ENCODE peak calls at places on chromosomes 6 and 20, in seven cellular contexts. P is thoracic aorta, E is MCF 10A, J is choroid plexus epithelial cell, N is Peyer's patch, O is AG09319, G is epithelial cell of esophagus. T is an unnamed sample.

GRCh38 chr20:9200196-9200595 is 131.3 kb downstream of the PLCB4 start:
- DNase-seq in P (no peak), E (peak), J (peak), N (no peak), O (no peak), G (peak), T (no peak)

GRCh38 chr6:11700118-11700718 is 78.4 kb downstream of the ADTRP start:
- DNase-seq in P (no peak), E (peak), J (peak), N (no peak), O (peak), G (peak), T (no peak)

GRCh38 chr6:125102901-125103300 is 50.7 kb upstream of the TPD52L1 start:
- DNase-seq in P (no peak), E (peak), J (peak), N (no peak), O (peak), G (peak), T (no peak)

GRCh38 chr20:37230200-37230599 is 31.4 kb downstream of the GHRH start:
- DNase-seq in P (no peak), E (no peak), J (no peak), N (no peak), O (no peak), G (peak), T (no peak)

GRCh38 chr6:88780714-88781389 is 182.6 kb downstream of the RNGTT start:
- DNase-seq in P (peak), E (peak), J (peak), N (peak), O (peak), G (peak), T (no peak)

GRCh38 chr20:59006167-59006863 is 739 bp downstream of the CTSZ start:
- DNase-seq in P (no peak), E (peak), J (no peak), N (no peak), O (no peak), G (no peak), T (no peak)

GRCh38 chr6:126087456-126087855 is 101.1 kb downstream of the TRMT11 start:
- DNase-seq in P (no peak), E (no peak), J (no peak), N (no peak), O (no peak), G (no peak), T (no peak)

GRCh38 chr6:83442752-83443151 is 11.9 kb upstream of the ME1 start:
- DNase-seq in P (no peak), E (no peak), J (peak), N (no peak), O (no peak), G (peak), T (no peak)

GRCh38 chr20:36574278-36575065 is 1.1 kb downstream of the TGIF2 start:
- DNase-seq in P (no peak), E (peak), J (peak), N (peak), O (no peak), G (peak), T (peak)

GRCh38 chr6:118283759-118284158 is 264.3 kb upstream of the PLN start:
- DNase-seq in P (no peak), E (peak), J (peak), N (no peak), O (peak), G (peak), T (no peak)

GRCh38 chr6:26273673-26274595 is 91.1 kb upstream of the BTN3A2 start:
- DNase-seq in P (no peak), E (no peak), J (peak), N (peak), O (no peak), G (peak), T (no peak)

GRCh38 chr6:107443904-107444267 is 15.5 kb downstream of the PDSS2 start:
- DNase-seq in P (no peak), E (no peak), J (no peak), N (no peak), O (no peak), G (no peak), T (no peak)

GRCh38 chr20:1299522-1299921 is 29.4 kb downstream of the SDCBP2 start:
- DNase-seq in P (no peak), E (peak), J (no peak), N (no peak), O (no peak), G (no peak), T (no peak)
- TF ChIP-seq CTCF in P (no peak), E (peak), J (peak), N (no peak), O (no peak), G (peak), T (no peak)

GRCh38 chr20:25553819-25554296 is 31.5 kb downstream of the NINL start:
- DNase-seq in P (no peak), E (peak), J (peak), N (no peak), O (peak), G (no peak), T (no peak)
- TF ChIP-seq CTCF in P (no peak), E (no peak), J (no peak), N (no peak), O (no peak), G (no peak), T (no peak)

GRCh38 chr6:105642708-105643107 is 239.8 kb upstream of the PREP start:
- DNase-seq in P (no peak), E (peak), J (peak), N (no peak), O (no peak), G (peak), T (no peak)

GRCh38 chr6:105645166-105645565 is 242.3 kb upstream of the PREP start:
- DNase-seq in P (no peak), E (no peak), J (peak), N (no peak), O (no peak), G (no peak), T (no peak)

GRCh38 chr6:105646391-105646867 is 243.5 kb upstream of the PREP start:
- DNase-seq in P (no peak), E (peak), J (peak), N (peak), O (no peak), G (peak), T (no peak)

GRCh38 chr6:105645958-105646357 is 243.1 kb upstream of the PREP start:
- DNase-seq in P (no peak), E (no peak), J (no peak), N (no peak), O (no peak), G (no peak), T (no peak)

GRCh38 chr6:105644073-105644489 is 241.2 kb upstream of the PREP start:
- DNase-seq in P (no peak), E (no peak), J (peak), N (no peak), O (no peak), G (no peak), T (no peak)
- TF ChIP-seq CTCF in P (no peak), E (no peak), J (peak), N (no peak), O (no peak), G (peak), T (no peak)

GRCh38 chr6:111484655-111484974 is 1.6 kb upstream of the REV3L start:
- DNase-seq in P (no peak), E (no peak), J (peak), N (no peak), O (no peak), G (no peak), T (no peak)

GRCh38 chr6:111482959-111483735 is at the start of gene REV3L:
- DNase-seq in P (peak), E (peak), J (peak), N (peak), O (peak), G (peak), T (peak)

GRCh38 chr6:111482236-111482958 is 621 bp downstream of the REV3L start:
- DNase-seq in P (peak), E (no peak), J (peak), N (peak), O (no peak), G (peak), T (peak)

GRCh38 chr6:111485316-111485715 is 2.3 kb upstream of the REV3L start:
- DNase-seq in P (no peak), E (no peak), J (peak), N (no peak), O (no peak), G (no peak), T (no peak)

GRCh38 chr6:111483736-111484654 is 977 bp upstream of the REV3L start:
- DNase-seq in P (peak), E (peak), J (peak), N (peak), O (peak), G (peak), T (no peak)
- TF ChIP-seq CTCF in P (no peak), E (no peak), J (no peak), N (no peak), O (no peak), G (no peak), T (no peak)

GRCh38 chr6:168650686-168651085 is 209.7 kb downstream of the SMOC2 start:
- DNase-seq in P (no peak), E (no peak), J (no peak), N (no peak), O (no peak), G (no peak), T (no peak)

GRCh38 chr6:168648240-168648639 is 207.3 kb downstream of the SMOC2 start:
- DNase-seq in P (no peak), E (no peak), J (no peak), N (no peak), O (no peak), G (no peak), T (no peak)

GRCh38 chr6:168647271-168647670 is 206.3 kb downstream of the SMOC2 start:
- DNase-seq in P (no peak), E (no peak), J (no peak), N (no peak), O (no peak), G (no peak), T (no peak)

GRCh38 chr6:168648730-168649129 is 207.7 kb downstream of the SMOC2 start:
- DNase-seq in P (no peak), E (no peak), J (no peak), N (no peak), O (no peak), G (no peak), T (no peak)

DNA sequence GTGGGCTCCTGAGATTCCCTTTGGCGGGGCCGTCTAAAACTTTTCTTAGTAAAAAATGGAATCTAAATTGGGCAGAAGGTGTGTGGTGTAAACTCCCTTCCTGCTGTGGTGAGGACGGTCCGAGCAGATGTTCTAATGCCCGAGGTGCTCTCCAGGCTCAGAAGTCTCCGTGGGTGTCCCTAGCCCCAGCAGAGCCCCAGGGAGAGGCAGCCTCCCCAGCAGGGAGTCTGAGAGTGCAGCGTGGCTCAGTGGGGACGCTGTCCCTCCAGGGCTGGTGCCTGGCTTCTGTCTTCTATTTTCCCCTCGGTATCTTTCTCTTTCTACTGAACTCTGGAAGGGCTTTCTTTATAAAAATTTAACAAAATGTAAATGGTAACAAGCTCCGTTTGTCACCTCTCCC is 208.2 kb downstream of the SMOC2 start:
- DNase-seq in P (no peak), E (no peak), J (no peak), N (no peak), O (no peak), G (no peak), T (no peak)
- TF ChIP-seq CTCF in P (no peak), E (no peak), J (no peak), N (no peak), O (no peak), G (no peak), T (no peak)

GRCh38 chr6:36874443-36875249 is at the start of gene PPIL1:
- DNase-seq in P (peak), E (peak), J (peak), N (peak), O (no peak), G (peak), T (peak)

GRCh38 chr6:36875250-36875633 is 639 bp upstream of the PPIL1 start:
- DNase-seq in P (no peak), E (no peak), J (no peak), N (no peak), O (no peak), G (no peak), T (no peak)

GRCh38 chr6:36873115-36873514 is 1.5 kb downstream of the PPIL1 start:
- DNase-seq in P (no peak), E (no peak), J (no peak), N (no peak), O (no peak), G (no peak), T (no peak)

GRCh38 chr6:36874016-36874442 is 574 bp downstream of the PPIL1 start:
- DNase-seq in P (no peak), E (peak), J (peak), N (no peak), O (no peak), G (peak), T (no peak)

DNA sequence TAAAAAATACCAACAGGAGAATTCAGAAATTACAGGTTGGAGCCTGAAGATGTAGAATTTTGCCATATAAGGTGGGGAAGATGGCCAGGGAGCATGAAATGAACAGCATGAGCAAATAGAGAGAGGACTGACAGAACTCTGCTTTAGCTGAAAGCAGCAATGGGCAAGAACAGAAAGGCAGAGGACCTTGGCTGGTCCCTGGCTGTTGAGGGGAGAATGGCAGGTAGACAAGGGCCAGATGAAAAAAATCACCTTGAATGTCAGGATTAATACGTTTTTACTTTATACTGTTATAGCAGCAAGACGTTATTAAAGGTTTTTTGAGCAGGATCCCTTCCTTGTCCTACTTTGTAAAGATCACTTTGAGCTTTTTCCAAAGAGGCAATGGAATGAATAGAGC is 991 bp downstream of the PPIL1 start:
- DNase-seq in P (no peak), E (peak), J (peak), N (no peak), O (no peak), G (peak), T (no peak)
- TF ChIP-seq CTCF in P (no peak), E (no peak), J (peak), N (no peak), O (no peak), G (peak), T (no peak)

GRCh38 chr6:7389451-7390217 is at the start of the genes CAGE1 and RIOK1:
- DNase-seq in P (peak), E (peak), J (peak), N (peak), O (peak), G (peak), T (peak)
- TF ChIP-seq CTCF in P (no peak), E (no peak), J (peak), N (no peak), O (no peak), G (peak), T (no peak)